ENCODE peak calls at places on chromosomes 11 and 22, in nine cellular contexts. H is occipital lobe; R is Calu3; O is stimulated activated CD8-positive, alpha-beta memory T cell treated with anti-CD3 and anti-CD28 coated beads, Interleukin-4, amount 100 ng/mL, for 1 hour; N is GM03348; Z is T-helper 1 cell; E is activated T-cell treated with anti-CD3 and anti-CD28 coated beads for 1 hour; I is ELF-1; S is coronary artery. Y is an unnamed sample.

GRCh38 chr11:3840870-3841425 is at the start of gene RHOG:
- DNase-seq in H (peak), R (peak), O (no peak), N (peak), Z (peak), E (peak), I (peak), S (peak), Y (no peak)

GRCh38 chr22:35312198-35313059 is 12.7 kb downstream of the TOM1 start:
- DNase-seq in H (no peak), R (peak), O (no peak), N (peak), Z (no peak), E (no peak), I (no peak), S (peak), Y (no peak)

GRCh38 chr11:46279393-46280099 is 2.1 kb downstream of the CREB3L1 start:
- DNase-seq in H (no peak), R (no peak), O (no peak), N (peak), Z (no peak), E (no peak), I (no peak), S (peak), Y (no peak)

GRCh38 chr11:6413791-6414231 is 5.1 kb downstream of the APBB1 start:
- DNase-seq in H (peak), R (no peak), O (no peak), N (no peak), Z (peak), E (peak), I (no peak), S (no peak), Y (no peak)

GRCh38 chr11:76698321-76699043 is 27.9 kb upstream of the LRRC32 start:
- DNase-seq in H (no peak), R (no peak), O (no peak), N (no peak), Z (no peak), E (no peak), I (peak), S (no peak), Y (no peak)

GRCh38 chr11:74330065-74330858 is 18.8 kb upstream of the P4HA3 start:
- DNase-seq in H (no peak), R (no peak), O (no peak), N (peak), Z (no peak), E (no peak), I (no peak), S (no peak), Y (no peak)

GRCh38 chr11:1878134-1879031 is 13.3 kb downstream of the PRR33 start:
- DNase-seq in H (no peak), R (no peak), O (no peak), N (no peak), Z (no peak), E (no peak), I (no peak), S (peak), Y (no peak)

GRCh38 chr22:27535452-27535851 is 266.1 kb downstream of the MN1 start:
- DNase-seq in H (no peak), R (no peak), O (no peak), N (no peak), Z (no peak), E (no peak), I (no peak), S (no peak), Y (no peak)

GRCh38 chr22:39567135-39567946 is 3.2 kb upstream of the CACNA1I start:
- DNase-seq in H (no peak), R (no peak), O (no peak), N (no peak), Z (no peak), E (peak), I (no peak), S (no peak), Y (peak)

GRCh38 chr22:39299829-39300178 is 19.6 kb downstream of the RPL3 start:
- DNase-seq in H (no peak), R (no peak), O (no peak), N (no peak), Z (no peak), E (no peak), I (peak), S (no peak), Y (no peak)

GRCh38 chr22:47839586-47840245 is 1077.3 kb downstream of the TBC1D22A start:
- DNase-seq in H (no peak), R (no peak), O (no peak), N (no peak), Z (no peak), E (no peak), I (no peak), S (no peak), Y (no peak)

GRCh38 chr11:128207861-128208321 is 379.5 kb downstream of the ETS1 start:
- DNase-seq in H (no peak), R (peak), O (no peak), N (peak), Z (no peak), E (no peak), I (no peak), S (no peak), Y (no peak)

GRCh38 chr11:105181100-105181499 is 41.5 kb upstream of the CARD18 start:
- DNase-seq in H (no peak), R (no peak), O (no peak), N (peak), Z (no peak), E (no peak), I (no peak), S (no peak), Y (no peak)

GRCh38 chr11:12321217-12321937 is 56.0 kb upstream of the PARVA start:
- DNase-seq in H (no peak), R (no peak), O (no peak), N (no peak), Z (no peak), E (no peak), I (no peak), S (no peak), Y (no peak)

GRCh38 chr11:10394229-10395100 is 60.6 kb upstream of the AMPD3 start:
- DNase-seq in H (no peak), R (no peak), O (no peak), N (no peak), Z (no peak), E (no peak), I (no peak), S (no peak), Y (no peak)

GRCh38 chr11:10314199-10315072 is 9.6 kb downstream of the ADM start:
- DNase-seq in H (no peak), R (no peak), O (no peak), N (no peak), Z (no peak), E (no peak), I (no peak), S (no peak), Y (no peak)

GRCh38 chr22:42565956-42566355 is 12.2 kb downstream of the SERHL2 start:
- DNase-seq in H (no peak), R (no peak), O (no peak), N (no peak), Z (no peak), E (no peak), I (no peak), S (no peak), Y (no peak)

GRCh38 chr22:25546751-25547150 is 17.7 kb upstream of the GRK3 start:
- DNase-seq in H (no peak), R (no peak), O (no peak), N (no peak), Z (no peak), E (no peak), I (peak), S (no peak), Y (no peak)

GRCh38 chr11:83706581-83706980 is 420.4 kb upstream of the CCDC90B start:
- DNase-seq in H (no peak), R (no peak), O (no peak), N (no peak), Z (no peak), E (no peak), I (no peak), S (no peak), Y (no peak)

GRCh38 chr22:47188337-47189055 is 426.0 kb downstream of the TBC1D22A start:
- DNase-seq in H (no peak), R (no peak), O (no peak), N (no peak), Z (no peak), E (no peak), I (no peak), S (peak), Y (no peak)

GRCh38 chr22:22700631-22701030 is 56.2 kb downstream of the GGTLC2 start:
- DNase-seq in H (no peak), R (no peak), O (no peak), N (no peak), Z (no peak), E (no peak), I (no peak), S (peak), Y (no peak)

GRCh38 chr11:61042961-61043540 is 59.2 kb upstream of the CD5 start:
- DNase-seq in H (no peak), R (no peak), O (no peak), N (no peak), Z (no peak), E (no peak), I (no peak), S (no peak), Y (peak)

GRCh38 chr22:46320716-46321386 is 14.7 kb upstream of the TRMU start:
- DNase-seq in H (no peak), R (no peak), O (no peak), N (no peak), Z (no peak), E (no peak), I (no peak), S (no peak), Y (no peak)

GRCh38 chr22:40982482-40983385 is 31.6 kb downstream of the RBX1 start:
- DNase-seq in H (peak), R (no peak), O (no peak), N (no peak), Z (no peak), E (no peak), I (peak), S (no peak), Y (no peak)

GRCh38 chr11:115284766-115285165 is 219.4 kb downstream of the CADM1 start:
- DNase-seq in H (no peak), R (no peak), O (no peak), N (no peak), Z (no peak), E (no peak), I (no peak), S (no peak), Y (no peak)

GRCh38 chr11:62556102-62556871 is 9.7 kb upstream of the AHNAK start:
- DNase-seq in H (peak), R (peak), O (peak), N (peak), Z (peak), E (peak), I (peak), S (peak), Y (peak)

GRCh38 chr11:92790376-92790775 is 179.1 kb upstream of the MTNR1B start:
- DNase-seq in H (no peak), R (no peak), O (no peak), N (no peak), Z (no peak), E (no peak), I (no peak), S (no peak), Y (no peak)

GRCh38 chr11:126830216-126830615 is 170.4 kb downstream of the KIRREL3 start:
- DNase-seq in H (no peak), R (no peak), O (no peak), N (no peak), Z (no peak), E (no peak), I (no peak), S (no peak), Y (no peak)

GRCh38 chr11:20022363-20023081 is 137.8 kb downstream of the DBX1 start:
- DNase-seq in H (no peak), R (peak), O (no peak), N (no peak), Z (no peak), E (no peak), I (peak), S (no peak), Y (no peak)

GRCh38 chr22:32804823-32805585 is 3.5 kb downstream of the TIMP3 start:
- DNase-seq in H (no peak), R (no peak), O (no peak), N (no peak), Z (no peak), E (no peak), I (no peak), S (no peak), Y (no peak)

GRCh38 chr11:3773180-3773579 is 24.2 kb downstream of the NUP98 start:
- DNase-seq in H (no peak), R (no peak), O (no peak), N (no peak), Z (no peak), E (no peak), I (no peak), S (no peak), Y (no peak)